ENCODE peak calls at places on chromosomes 6 and 20, in seven cellular contexts. E, U, N, M, H, Z and L are unnamed samples.

GRCh38 chr6:6293317-6293716 is 27.1 kb downstream of the F13A1 start:
- DNase-seq in E (no peak), U (peak; percentile 54), N (no peak), M (no peak), H (no peak), Z (no peak), L (no peak)

GRCh38 chr6:150465610-150466009 is 96.8 kb downstream of the IYD start:
- DNase-seq in E (no peak), U (no peak), N (no peak), M (no peak), H (no peak), Z (no peak), L (no peak)

GRCh38 chr20:31547017-31547675 is 32.9 kb downstream of the HM13 start:
- DNase-seq in E (peak; percentile 97), U (peak; percentile 97), N (peak; percentile 90), M (peak; percentile 77), H (peak; percentile 87), Z (peak; percentile 93), L (peak; percentile 85)

GRCh38 chr20:53642196-53643030 is 48.8 kb upstream of the ZNF217 start:
- DNase-seq in E (peak; percentile 88), U (peak; percentile 44), N (no peak), M (peak; percentile 53), H (peak; percentile 54), Z (no peak), L (no peak)

GRCh38 chr6:30646450-30647038 is 389 bp upstream of the C6orf136 start:
- DNase-seq in E (no peak), U (peak; percentile 93), N (peak; percentile 94), M (no peak), H (peak; percentile 12), Z (peak; percentile 98), L (peak; percentile 95)

GRCh38 chr6:20572940-20573339 is 38.7 kb downstream of the CDKAL1 start:
- DNase-seq in E (peak; percentile 68), U (no peak), N (no peak), M (no peak), H (no peak), Z (no peak), L (no peak)

GRCh38 chr6:144675231-144675861 is 390.2 kb downstream of the UTRN start:
- DNase-seq in E (peak; percentile 69), U (no peak), N (no peak), M (no peak), H (no peak), Z (no peak), L (no peak)

GRCh38 chr6:17721671-17722070 is 14.9 kb upstream of the NUP153 start:
- DNase-seq in E (no peak), U (no peak), N (no peak), M (no peak), H (no peak), Z (no peak), L (no peak)

GRCh38 chr6:31419842-31420241 is 16.4 kb downstream of the MICA start:
- DNase-seq in E (no peak), U (no peak), N (no peak), M (no peak), H (no peak), Z (no peak), L (no peak)

GRCh38 chr6:49336514-49337131 is 126.4 kb downstream of the MMUT start:
- DNase-seq in E (peak; percentile 70), U (peak; percentile 9), N (no peak), M (no peak), H (peak; percentile 3), Z (no peak), L (no peak)

GRCh38 chr6:12051861-12052368 is 39.8 kb downstream of the HIVEP1 start:
- DNase-seq in E (peak; percentile 69), U (no peak), N (no peak), M (no peak), H (no peak), Z (no peak), L (no peak)

GRCh38 chr6:134464690-134465411 is 146.9 kb upstream of the SGK1 start:
- DNase-seq in E (peak; percentile 43), U (peak; percentile 6), N (no peak), M (no peak), H (no peak), Z (no peak), L (no peak)

GRCh38 chr6:74280130-74280692 is 584.2 kb downstream of the CD109 start:
- DNase-seq in E (no peak), U (peak; percentile 52), N (no peak), M (no peak), H (no peak), Z (no peak), L (no peak)

GRCh38 chr6:21992178-21992967 is 304.5 kb downstream of the PRL start:
- DNase-seq in E (peak; percentile 75), U (no peak), N (no peak), M (no peak), H (no peak), Z (no peak), L (no peak)

GRCh38 chr6:6283747-6284146 is 36.7 kb downstream of the F13A1 start:
- DNase-seq in E (no peak), U (no peak), N (no peak), M (no peak), H (no peak), Z (no peak), L (no peak)

GRCh38 chr6:160391419-160392116 is 43.4 kb downstream of the SLC22A3 start:
- DNase-seq in E (peak; percentile 3), U (no peak), N (no peak), M (no peak), H (no peak), Z (no peak), L (no peak)

GRCh38 chr6:55449219-55449618 is 122.0 kb downstream of the GFRAL start:
- DNase-seq in E (no peak), U (peak; percentile 52), N (no peak), M (no peak), H (peak; percentile 41), Z (no peak), L (no peak)

GRCh38 chr6:117545161-117545595 is 57.1 kb downstream of the GOPC start:
- DNase-seq in E (no peak), U (no peak), N (no peak), M (no peak), H (no peak), Z (no peak), L (no peak)

GRCh38 chr6:23633986-23634385 is 492.0 kb upstream of the NRSN1 start:
- DNase-seq in E (no peak), U (no peak), N (no peak), M (no peak), H (no peak), Z (no peak), L (no peak)

GRCh38 chr20:19588731-19589130 is 169.3 kb upstream of the RIN2 start:
- DNase-seq in E (no peak), U (no peak), N (no peak), M (peak; percentile 62), H (no peak), Z (no peak), L (no peak)

GRCh38 chr6:142322504-142323198 is 20.8 kb downstream of the ADGRG6 start:
- DNase-seq in E (no peak), U (no peak), N (no peak), M (no peak), H (no peak), Z (no peak), L (no peak)

GRCh38 chr20:41140226-41141133 is 3.1 kb downstream of the PLCG1 start:
- DNase-seq in E (no peak), U (no peak), N (peak; percentile 42), M (no peak), H (no peak), Z (no peak), L (no peak)
- H3K4me3 ChIP-seq in E (no peak overlapping the region), U (peak overlapping the region; percentile 81), N (no peak overlapping the region), M (no peak overlapping the region), H (no peak overlapping the region), Z (no peak overlapping the region), L (peak overlapping the region; percentile 77)

GRCh38 chr6:139114741-139115140 is 20.1 kb upstream of the HECA start:
- DNase-seq in E (no peak), U (no peak), N (no peak), M (no peak), H (no peak), Z (no peak), L (no peak)

GRCh38 chr6:139112561-139112960 is 22.3 kb upstream of the HECA start:
- DNase-seq in E (no peak), U (no peak), N (no peak), M (no peak), H (no peak), Z (no peak), L (no peak)

GRCh38 chr6:139119553-139119952 is 15.3 kb upstream of the HECA start:
- DNase-seq in E (no peak), U (no peak), N (no peak), M (no peak), H (no peak), Z (no peak), L (no peak)

GRCh38 chr6:139117734-139118133 is 17.1 kb upstream of the HECA start:
- DNase-seq in E (peak; percentile 22), U (no peak), N (no peak), M (no peak), H (no peak), Z (no peak), L (no peak)

DNA sequence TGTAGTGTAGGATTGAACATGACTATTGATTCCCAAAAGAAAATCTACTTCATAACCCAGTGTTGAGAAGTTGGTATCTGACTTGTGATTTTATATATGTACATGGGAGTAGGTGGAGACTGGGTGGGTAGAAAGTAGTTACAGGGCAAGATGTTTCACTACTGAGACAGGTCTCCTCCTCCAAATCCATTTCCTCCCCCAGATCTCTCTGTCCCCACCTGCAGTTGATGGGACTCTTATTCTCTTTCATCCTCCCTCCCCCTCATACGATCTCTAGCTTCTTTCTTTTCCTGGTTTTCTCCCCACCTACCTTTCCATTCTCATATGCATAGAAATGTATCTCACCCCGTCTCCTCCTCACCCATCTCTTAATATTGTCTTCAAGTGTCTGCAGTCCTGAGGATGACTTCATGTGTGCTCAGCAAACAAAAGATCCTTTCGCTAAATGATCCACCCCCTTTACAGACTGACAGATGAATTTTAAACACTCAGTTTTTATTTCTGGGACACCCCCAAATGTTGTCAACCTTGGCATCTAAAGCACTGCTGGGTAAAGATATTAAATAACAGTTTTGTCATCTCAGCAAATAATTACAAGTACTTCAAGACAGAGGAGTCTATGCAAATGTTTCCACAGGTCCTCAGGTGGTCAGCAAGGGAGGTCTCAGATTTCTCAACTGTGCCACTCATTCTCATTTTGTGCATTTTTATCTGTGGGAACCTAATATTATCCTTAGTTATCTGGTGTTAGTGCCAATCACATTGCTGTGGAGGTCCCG is 18.7 kb upstream of the HECA start:
- DNase-seq in E (no peak), U (no peak), N (no peak), M (no peak), H (no peak), Z (no peak), L (no peak)
- H3K4me3 ChIP-seq in E (no peak overlapping the region), U (no peak overlapping the region), N (no peak overlapping the region), M (no peak overlapping the region), H (no peak overlapping the region), Z (no peak overlapping the region), L (no peak overlapping the region)

GRCh38 chr6:98824907-98825601 is 9.3 kb upstream of the POU3F2 start:
- DNase-seq in E (no peak), U (peak; percentile 74), N (no peak), M (no peak), H (no peak), Z (no peak), L (no peak)
- H3K4me3 ChIP-seq in E (no peak overlapping the region), U (peak overlapping the region; percentile 71), N (no peak overlapping the region), M (no peak overlapping the region), H (peak overlapping the region; percentile 37), Z (peak overlapping the region; percentile 19), L (peak overlapping the region; percentile 45)

GRCh38 chr20:2455771-2456497 is 14.7 kb downstream of the SNRPB start:
- DNase-seq in E (no peak), U (no peak), N (no peak), M (no peak), H (no peak), Z (no peak), L (no peak)
- H3K4me3 ChIP-seq in E (no peak overlapping the region), U (no peak overlapping the region), N (no peak overlapping the region), M (no peak overlapping the region), H (no peak overlapping the region), Z (no peak overlapping the region), L (no peak overlapping the region)